ENCODE peak calls at places on chromosomes 2 and 18, in eight cellular contexts. One of them, this sample, is unnamed.

GRCh38 chr2:58535994-58536393 is 294.9 kb upstream of the FANCL start:
- DNase-seq in epithelial cell of esophagus: no peak
- DNase-seq in endothelial cell of umbilical vein: no peak
- DNase-seq in CD4-positive, alpha-beta memory T cell: no peak
- DNase-seq in tibial artery: no peak
- DNase-seq in astrocyte of the cerebellum: no peak
- DNase-seq in HCT116: no peak
- DNase-seq in left lung: no peak
- DNase-seq in this sample: no peak

GRCh38 chr18:78984941-78985784 is 5.5 kb downstream of the SALL3 start:
- DNase-seq in epithelial cell of esophagus: peak
- DNase-seq in endothelial cell of umbilical vein: no peak
- DNase-seq in CD4-positive, alpha-beta memory T cell: no peak
- DNase-seq in tibial artery: no peak
- DNase-seq in astrocyte of the cerebellum: no peak
- DNase-seq in HCT116: no peak
- DNase-seq in left lung: no peak
- DNase-seq in this sample: no peak

GRCh38 chr2:99694331-99694730 is 204.5 kb upstream of the REV1 start:
- DNase-seq in epithelial cell of esophagus: no peak
- DNase-seq in endothelial cell of umbilical vein: no peak
- DNase-seq in CD4-positive, alpha-beta memory T cell: no peak
- DNase-seq in tibial artery: no peak
- DNase-seq in astrocyte of the cerebellum: no peak
- DNase-seq in HCT116: no peak
- DNase-seq in left lung: no peak
- DNase-seq in this sample: no peak

GRCh38 chr2:144370937-144371584 is 148.9 kb downstream of the ZEB2 start:
- DNase-seq in epithelial cell of esophagus: no peak
- DNase-seq in endothelial cell of umbilical vein: peak
- DNase-seq in CD4-positive, alpha-beta memory T cell: no peak
- DNase-seq in tibial artery: no peak
- DNase-seq in astrocyte of the cerebellum: no peak
- DNase-seq in HCT116: no peak
- DNase-seq in left lung: no peak
- DNase-seq in this sample: no peak

GRCh38 chr2:176383836-176384442 is 114.7 kb downstream of the MTX2 start:
- DNase-seq in epithelial cell of esophagus: no peak
- DNase-seq in endothelial cell of umbilical vein: no peak
- DNase-seq in CD4-positive, alpha-beta memory T cell: no peak
- DNase-seq in tibial artery: no peak
- DNase-seq in astrocyte of the cerebellum: no peak
- DNase-seq in HCT116: no peak
- DNase-seq in left lung: no peak
- DNase-seq in this sample: no peak

GRCh38 chr18:23963443-23964185 is 50.9 kb upstream of the TTC39C start:
- DNase-seq in epithelial cell of esophagus: peak
- DNase-seq in endothelial cell of umbilical vein: no peak
- DNase-seq in CD4-positive, alpha-beta memory T cell: no peak
- DNase-seq in tibial artery: no peak
- DNase-seq in astrocyte of the cerebellum: no peak
- DNase-seq in HCT116: no peak
- DNase-seq in left lung: no peak
- DNase-seq in this sample: no peak

GRCh38 chr2:112920923-112921532 is 10.1 kb downstream of the IL37 start:
- DNase-seq in epithelial cell of esophagus: peak
- DNase-seq in endothelial cell of umbilical vein: no peak
- DNase-seq in CD4-positive, alpha-beta memory T cell: peak
- DNase-seq in tibial artery: no peak
- DNase-seq in astrocyte of the cerebellum: no peak
- DNase-seq in HCT116: peak
- DNase-seq in left lung: no peak
- DNase-seq in this sample: no peak

GRCh38 chr2:206556357-206556949 is 85.8 kb upstream of the FAM237A start:
- DNase-seq in epithelial cell of esophagus: peak
- DNase-seq in endothelial cell of umbilical vein: peak
- DNase-seq in CD4-positive, alpha-beta memory T cell: peak
- DNase-seq in tibial artery: no peak
- DNase-seq in astrocyte of the cerebellum: peak
- DNase-seq in HCT116: peak
- DNase-seq in left lung: no peak
- DNase-seq in this sample: no peak

GRCh38 chr18:32319084-32319483 is 129.2 kb downstream of the MEP1B start:
- DNase-seq in epithelial cell of esophagus: no peak
- DNase-seq in endothelial cell of umbilical vein: no peak
- DNase-seq in CD4-positive, alpha-beta memory T cell: no peak
- DNase-seq in tibial artery: no peak
- DNase-seq in astrocyte of the cerebellum: no peak
- DNase-seq in HCT116: no peak
- DNase-seq in left lung: no peak
- DNase-seq in this sample: no peak

GRCh38 chr2:17813742-17814458 is 2.4 kb upstream of the MSGN1 start:
- DNase-seq in epithelial cell of esophagus: peak
- DNase-seq in endothelial cell of umbilical vein: no peak
- DNase-seq in CD4-positive, alpha-beta memory T cell: no peak
- DNase-seq in tibial artery: no peak
- DNase-seq in astrocyte of the cerebellum: no peak
- DNase-seq in HCT116: no peak
- DNase-seq in left lung: no peak
- DNase-seq in this sample: peak

GRCh38 chr18:36114251-36114650 is 14.9 kb downstream of the SLC39A6 start:
- DNase-seq in epithelial cell of esophagus: no peak
- DNase-seq in endothelial cell of umbilical vein: no peak
- DNase-seq in CD4-positive, alpha-beta memory T cell: no peak
- DNase-seq in tibial artery: no peak
- DNase-seq in astrocyte of the cerebellum: no peak
- DNase-seq in HCT116: no peak
- DNase-seq in left lung: no peak
- DNase-seq in this sample: no peak

GRCh38 chr2:29014811-29015414 is 33.8 kb downstream of the TOGARAM2 start:
- DNase-seq in epithelial cell of esophagus: peak
- DNase-seq in endothelial cell of umbilical vein: no peak
- DNase-seq in CD4-positive, alpha-beta memory T cell: peak
- DNase-seq in tibial artery: no peak
- DNase-seq in astrocyte of the cerebellum: peak
- DNase-seq in HCT116: no peak
- DNase-seq in left lung: no peak
- DNase-seq in this sample: no peak

GRCh38 chr18:22346342-22346967 is 71.3 kb downstream of the CTAGE1 start:
- DNase-seq in epithelial cell of esophagus: peak
- DNase-seq in endothelial cell of umbilical vein: peak
- DNase-seq in CD4-positive, alpha-beta memory T cell: peak
- DNase-seq in tibial artery: peak
- DNase-seq in astrocyte of the cerebellum: peak
- DNase-seq in HCT116: no peak
- DNase-seq in left lung: no peak
- DNase-seq in this sample: peak

GRCh38 chr2:41698787-41699422 is 348.9 kb upstream of the PKDCC start:
- DNase-seq in epithelial cell of esophagus: peak
- DNase-seq in endothelial cell of umbilical vein: peak
- DNase-seq in CD4-positive, alpha-beta memory T cell: no peak
- DNase-seq in tibial artery: no peak
- DNase-seq in astrocyte of the cerebellum: no peak
- DNase-seq in HCT116: no peak
- DNase-seq in left lung: peak
- DNase-seq in this sample: no peak

GRCh38 chr2:172062402-172063004 is 22.8 kb upstream of the DLX1 start:
- DNase-seq in epithelial cell of esophagus: no peak
- DNase-seq in endothelial cell of umbilical vein: no peak
- DNase-seq in CD4-positive, alpha-beta memory T cell: no peak
- DNase-seq in tibial artery: no peak
- DNase-seq in astrocyte of the cerebellum: no peak
- DNase-seq in HCT116: no peak
- DNase-seq in left lung: no peak
- DNase-seq in this sample: no peak

DNA sequence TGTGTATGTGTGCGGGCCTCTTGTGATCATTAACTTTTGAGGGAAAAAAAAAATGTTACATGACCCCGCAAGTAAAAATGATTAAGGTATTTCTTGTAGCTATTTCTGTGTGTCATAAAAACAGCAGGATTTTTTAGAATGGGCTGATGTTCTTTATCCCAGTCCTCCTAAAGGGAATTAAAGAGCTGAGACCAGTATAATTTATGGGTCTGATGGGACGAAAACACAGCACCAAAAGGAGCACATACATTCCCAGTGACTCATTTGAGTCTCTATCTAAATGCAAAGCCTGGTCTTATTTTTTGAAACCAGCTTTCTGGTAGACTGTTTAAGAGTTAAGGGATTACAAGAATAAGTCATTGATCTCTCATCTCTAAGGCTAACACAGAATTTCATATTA is 342.2 kb upstream of the EPHA4 start:
- DNase-seq in epithelial cell of esophagus: no peak
- DNase-seq in endothelial cell of umbilical vein: no peak
- DNase-seq in CD4-positive, alpha-beta memory T cell: no peak
- DNase-seq in tibial artery: no peak
- DNase-seq in astrocyte of the cerebellum: no peak
- DNase-seq in HCT116: no peak
- DNase-seq in left lung: no peak
- DNase-seq in this sample: no peak
- H3K4me3 ChIP-seq in epithelial cell of esophagus: no peak
- H3K4me3 ChIP-seq in endothelial cell of umbilical vein: no peak
- H3K4me3 ChIP-seq in CD4-positive, alpha-beta memory T cell: no peak
- H3K4me3 ChIP-seq in tibial artery: no peak
- H3K4me3 ChIP-seq in astrocyte of the cerebellum: no peak
- H3K4me3 ChIP-seq in HCT116: no peak
- H3K4me3 ChIP-seq in left lung: no peak
- H3K4me3 ChIP-seq in this sample: no peak

GRCh38 chr2:85164145-85164559 is 31.0 kb downstream of the TCF7L1 start:
- DNase-seq in epithelial cell of esophagus: no peak
- DNase-seq in endothelial cell of umbilical vein: no peak
- DNase-seq in CD4-positive, alpha-beta memory T cell: no peak
- DNase-seq in tibial artery: no peak
- DNase-seq in astrocyte of the cerebellum: no peak
- DNase-seq in HCT116: no peak
- DNase-seq in left lung: no peak
- DNase-seq in this sample: no peak

GRCh38 chr2:85165291-85165690 is 32.1 kb downstream of the TCF7L1 start:
- DNase-seq in epithelial cell of esophagus: no peak
- DNase-seq in endothelial cell of umbilical vein: no peak
- DNase-seq in CD4-positive, alpha-beta memory T cell: no peak
- DNase-seq in tibial artery: no peak
- DNase-seq in astrocyte of the cerebellum: no peak
- DNase-seq in HCT116: no peak
- DNase-seq in left lung: no peak
- DNase-seq in this sample: no peak

GRCh38 chr2:85161626-85161960 is 28.4 kb downstream of the TCF7L1 start:
- DNase-seq in epithelial cell of esophagus: no peak
- DNase-seq in endothelial cell of umbilical vein: no peak
- DNase-seq in CD4-positive, alpha-beta memory T cell: no peak
- DNase-seq in tibial artery: no peak
- DNase-seq in astrocyte of the cerebellum: peak
- DNase-seq in HCT116: no peak
- DNase-seq in left lung: no peak
- DNase-seq in this sample: no peak

GRCh38 chr2:85160946-85161625 is 27.9 kb downstream of the TCF7L1 start:
- DNase-seq in epithelial cell of esophagus: no peak
- DNase-seq in endothelial cell of umbilical vein: no peak
- DNase-seq in CD4-positive, alpha-beta memory T cell: no peak
- DNase-seq in tibial artery: no peak
- DNase-seq in astrocyte of the cerebellum: no peak
- DNase-seq in HCT116: no peak
- DNase-seq in left lung: no peak
- DNase-seq in this sample: no peak

DNA sequence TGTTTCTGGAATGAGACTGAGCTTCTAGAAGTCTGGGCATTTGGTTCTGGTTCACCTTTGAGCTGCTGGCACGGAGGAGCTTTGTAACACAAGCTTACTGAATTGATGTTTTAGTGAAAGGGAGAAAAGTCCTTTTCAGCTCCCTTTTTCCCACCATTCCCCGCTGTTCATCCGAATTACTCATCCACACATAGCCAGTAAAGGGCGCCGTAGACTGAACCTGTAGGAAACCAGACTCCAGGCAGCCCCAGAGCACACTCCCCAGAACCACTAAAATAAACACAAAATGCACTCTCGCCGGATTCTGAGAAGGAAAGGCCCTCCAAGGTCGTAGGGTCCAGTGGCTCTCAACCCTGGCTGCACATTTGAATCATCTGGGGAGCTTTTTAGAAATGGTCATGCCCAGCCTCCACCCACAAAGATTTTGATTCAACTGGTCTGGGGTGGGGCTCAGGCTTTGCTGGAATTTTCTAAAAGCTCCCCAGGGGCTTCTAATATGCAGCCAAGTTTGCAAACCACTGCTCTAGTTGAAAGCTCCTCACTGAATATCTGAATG is 29.6 kb downstream of the TCF7L1 start:
- DNase-seq in epithelial cell of esophagus: peak
- DNase-seq in endothelial cell of umbilical vein: no peak
- DNase-seq in CD4-positive, alpha-beta memory T cell: no peak
- DNase-seq in tibial artery: peak
- DNase-seq in astrocyte of the cerebellum: peak
- DNase-seq in HCT116: no peak
- DNase-seq in left lung: no peak
- DNase-seq in this sample: peak
- H3K4me3 ChIP-seq in epithelial cell of esophagus: no peak
- H3K4me3 ChIP-seq in endothelial cell of umbilical vein: no peak
- H3K4me3 ChIP-seq in CD4-positive, alpha-beta memory T cell: no peak
- H3K4me3 ChIP-seq in tibial artery: peak
- H3K4me3 ChIP-seq in astrocyte of the cerebellum: no peak
- H3K4me3 ChIP-seq in HCT116: no peak
- H3K4me3 ChIP-seq in left lung: no peak
- H3K4me3 ChIP-seq in this sample: no peak

DNA sequence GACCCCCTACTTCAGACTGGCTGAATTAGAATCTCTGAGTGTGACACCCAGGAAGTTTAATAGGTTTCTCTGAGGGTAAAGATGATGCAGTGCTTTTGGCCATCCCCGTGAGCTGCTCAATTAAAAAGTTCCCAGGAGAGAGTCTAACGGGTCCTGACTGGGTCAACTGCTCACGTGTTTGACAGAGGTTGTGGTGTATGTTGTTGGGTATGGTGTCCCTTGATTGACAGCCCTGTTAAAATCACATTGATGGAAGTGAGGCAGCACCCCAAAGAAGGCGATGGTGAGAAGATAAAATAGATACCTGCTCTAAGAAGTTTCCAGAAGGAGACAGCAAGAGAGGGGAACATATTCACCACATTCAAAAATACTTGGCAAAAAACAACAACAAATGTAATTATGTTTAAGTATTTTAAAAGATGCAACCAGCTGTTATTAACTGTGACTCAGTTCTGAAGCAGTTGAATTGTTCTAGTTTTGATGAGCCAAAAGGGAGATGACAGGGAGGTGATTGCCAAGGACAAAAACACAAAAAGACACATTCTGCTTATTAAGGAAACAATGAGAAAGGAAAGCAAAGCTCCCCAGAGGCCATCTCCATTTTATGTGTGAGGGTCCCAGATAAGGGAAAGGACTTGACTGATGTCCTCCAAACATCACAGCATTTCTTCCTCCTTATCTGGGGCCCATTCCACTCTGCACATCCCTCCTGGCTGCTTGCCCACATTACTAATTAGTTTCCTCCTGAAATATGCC is 11.5 kb upstream of the GMCL1 start:
- DNase-seq in epithelial cell of esophagus: no peak
- DNase-seq in endothelial cell of umbilical vein: peak
- DNase-seq in CD4-positive, alpha-beta memory T cell: no peak
- DNase-seq in tibial artery: no peak
- DNase-seq in astrocyte of the cerebellum: no peak
- DNase-seq in HCT116: no peak
- DNase-seq in left lung: no peak
- DNase-seq in this sample: no peak
- H3K4me3 ChIP-seq in epithelial cell of esophagus: no peak
- H3K4me3 ChIP-seq in endothelial cell of umbilical vein: no peak
- H3K4me3 ChIP-seq in CD4-positive, alpha-beta memory T cell: no peak
- H3K4me3 ChIP-seq in tibial artery: no peak
- H3K4me3 ChIP-seq in astrocyte of the cerebellum: no peak
- H3K4me3 ChIP-seq in HCT116: no peak
- H3K4me3 ChIP-seq in left lung: no peak
- H3K4me3 ChIP-seq in this sample: no peak

GRCh38 chr18:5180254-5180653 is 16.8 kb downstream of the AKAIN1 start:
- DNase-seq in epithelial cell of esophagus: no peak
- DNase-seq in endothelial cell of umbilical vein: no peak
- DNase-seq in CD4-positive, alpha-beta memory T cell: no peak
- DNase-seq in tibial artery: no peak
- DNase-seq in astrocyte of the cerebellum: no peak
- DNase-seq in HCT116: no peak
- DNase-seq in left lung: no peak
- DNase-seq in this sample: no peak
- H3K4me3 ChIP-seq in epithelial cell of esophagus: no peak
- H3K4me3 ChIP-seq in endothelial cell of umbilical vein: no peak
- H3K4me3 ChIP-seq in CD4-positive, alpha-beta memory T cell: no peak
- H3K4me3 ChIP-seq in tibial artery: no peak
- H3K4me3 ChIP-seq in astrocyte of the cerebellum: no peak
- H3K4me3 ChIP-seq in HCT116: no peak
- H3K4me3 ChIP-seq in left lung: no peak
- H3K4me3 ChIP-seq in this sample: no peak